ENCODE peak calls at places on chromosomes 13 and 19, in eight cellular contexts. W is WERI-Rb-1; Z is CD4-positive, alpha-beta T cell; S is adipocyte; Y is activated naive CD4-positive, alpha-beta T cell treated with anti-CD3 and anti-CD28 coated beads, Interleukin-2, amount 10 ng/mL, durations not matched to agents 7 days and 5 days; A is mammary epithelial cell; B is stimulated activated CD4-positive, alpha-beta T cell treated with anti-CD3 and anti-CD28 coated beads, Interleukin-4, amount 100 ng/mL, for 48 hours; G is KBM-7. O is an unnamed sample.

GRCh38 chr13:22740264-22740663 is 440.5 kb upstream of the SGCG start:
- DNase-seq in W (peak), Z (no peak), S (no peak), Y (no peak), A (no peak), B (no peak), G (peak), O (no peak)

GRCh38 chr19:42552086-42553065 is 24.1 kb upstream of the CEACAM1 start:
- DNase-seq in W (no peak), Z (no peak), S (no peak), Y (no peak), A (no peak), B (no peak), G (no peak), O (no peak)

GRCh38 chr13:44116562-44117315 is 237.0 kb downstream of the LACC1 start:
- DNase-seq in W (no peak), Z (no peak), S (peak), Y (no peak), A (no peak), B (no peak), G (peak), O (no peak)

GRCh38 chr19:29255006-29255405 is 42.1 kb upstream of the UQCRFS1 start:
- DNase-seq in W (no peak), Z (no peak), S (no peak), Y (no peak), A (no peak), B (no peak), G (no peak), O (no peak)

GRCh38 chr13:98665638-98665995 is 86.9 kb downstream of the SLC15A1 start:
- DNase-seq in W (no peak), Z (no peak), S (no peak), Y (no peak), A (no peak), B (no peak), G (no peak), O (no peak)

GRCh38 chr19:39405930-39406655 is 554 bp upstream of the ZFP36 start:
- DNase-seq in W (peak), Z (peak), S (no peak), Y (peak), A (no peak), B (peak), G (peak), O (no peak)

GRCh38 chr13:39765801-39766463 is 110.5 kb downstream of the COG6 start:
- DNase-seq in W (peak), Z (no peak), S (peak), Y (peak), A (peak), B (peak), G (no peak), O (peak)

GRCh38 chr19:16338470-16339360 is 14.1 kb downstream of the KLF2 start:
- DNase-seq in W (no peak), Z (peak), S (peak), Y (peak), A (peak), B (no peak), G (peak), O (peak)

GRCh38 chr13:79160818-79161217 is 245.2 kb downstream of the RBM26 start:
- DNase-seq in W (no peak), Z (no peak), S (no peak), Y (no peak), A (no peak), B (no peak), G (no peak), O (no peak)

GRCh38 chr13:112058941-112059340 is 8.0 kb upstream of the SOX1 start:
- DNase-seq in W (no peak), Z (no peak), S (no peak), Y (no peak), A (no peak), B (no peak), G (no peak), O (no peak)

GRCh38 chr19:2195914-2196313 is 32.2 kb downstream of the DOT1L start:
- DNase-seq in W (no peak), Z (no peak), S (no peak), Y (no peak), A (no peak), B (no peak), G (no peak), O (no peak)

GRCh38 chr19:34428549-34429285 is 536 bp downstream of the UBA2 start:
- DNase-seq in W (peak), Z (peak), S (peak), Y (peak), A (peak), B (peak), G (peak), O (peak)

GRCh38 chr13:108957369-108958012 is 328.1 kb downstream of the MYO16 start:
- DNase-seq in W (no peak), Z (no peak), S (peak), Y (no peak), A (peak), B (no peak), G (no peak), O (no peak)

GRCh38 chr19:873084-874019 is 13.9 kb downstream of the CFD start:
- DNase-seq in W (peak), Z (peak), S (peak), Y (peak), A (peak), B (peak), G (no peak), O (peak)

GRCh38 chr19:33508941-33509614 is 12.5 kb downstream of the PEPD start:
- DNase-seq in W (no peak), Z (no peak), S (peak), Y (no peak), A (no peak), B (no peak), G (no peak), O (no peak)

GRCh38 chr19:18046066-18046718 is 38.2 kb downstream of the ARRDC2 start:
- DNase-seq in W (peak), Z (no peak), S (peak), Y (no peak), A (peak), B (peak), G (no peak), O (no peak)

GRCh38 chr19:35350591-35350990 is 2.9 kb downstream of the FFAR1 start:
- DNase-seq in W (no peak), Z (no peak), S (no peak), Y (no peak), A (no peak), B (no peak), G (no peak), O (no peak)

GRCh38 chr13:99847318-99847750 is 124.2 kb downstream of the ZIC5 start:
- DNase-seq in W (no peak), Z (no peak), S (no peak), Y (no peak), A (no peak), B (no peak), G (no peak), O (no peak)

GRCh38 chr13:100511422-100511821 is 77.2 kb downstream of the GGACT start:
- DNase-seq in W (no peak), Z (no peak), S (no peak), Y (no peak), A (no peak), B (no peak), G (no peak), O (no peak)

GRCh38 chr19:23401086-23401485 is 5.8 kb upstream of the ZNF91 start:
- DNase-seq in W (no peak), Z (no peak), S (no peak), Y (no peak), A (no peak), B (no peak), G (no peak), O (no peak)

GRCh38 chr19:43446746-43447489 is 18.5 kb downstream of the LYPD3 start:
- DNase-seq in W (peak), Z (peak), S (peak), Y (peak), A (peak), B (peak), G (peak), O (peak)

GRCh38 chr19:1109032-1109541 is 5.3 kb downstream of the GPX4 start:
- DNase-seq in W (no peak), Z (no peak), S (no peak), Y (no peak), A (no peak), B (no peak), G (no peak), O (no peak)

GRCh38 chr13:20035130-20035529 is 76.6 kb downstream of the ZMYM2 start:
- DNase-seq in W (no peak), Z (no peak), S (peak), Y (no peak), A (no peak), B (no peak), G (no peak), O (no peak)

GRCh38 chr13:50244913-50245574 is 229.8 kb downstream of the KCNRG start:
- DNase-seq in W (no peak), Z (no peak), S (peak), Y (peak), A (peak), B (peak), G (no peak), O (no peak)

GRCh38 chr13:112767506-112768471 is 78.0 kb downstream of the ATP11A start:
- DNase-seq in W (no peak), Z (no peak), S (no peak), Y (no peak), A (no peak), B (no peak), G (no peak), O (peak)

GRCh38 chr19:57719901-57720519 is 7.4 kb downstream of the ZNF671 start:
- DNase-seq in W (peak), Z (no peak), S (no peak), Y (no peak), A (no peak), B (no peak), G (no peak), O (no peak)

GRCh38 chr13:39501711-39502324 is 101.2 kb downstream of the LHFPL6 start:
- DNase-seq in W (no peak), Z (no peak), S (no peak), Y (no peak), A (no peak), B (no peak), G (no peak), O (peak)

GRCh38 chr13:61466280-61466679 is 50.6 kb upstream of the PCDH20 start:
- DNase-seq in W (peak), Z (no peak), S (no peak), Y (no peak), A (no peak), B (no peak), G (no peak), O (no peak)

GRCh38 chr19:30479231-30479630 is 107.0 kb downstream of the ZNF536 start:
- DNase-seq in W (no peak), Z (no peak), S (no peak), Y (no peak), A (no peak), B (no peak), G (no peak), O (no peak)

GRCh38 chr19:28578786-28579505 is 634.0 kb downstream of the UQCRFS1 start:
- DNase-seq in W (no peak), Z (no peak), S (no peak), Y (no peak), A (no peak), B (no peak), G (no peak), O (no peak)

GRCh38 chr19:2186071-2186846 is 22.5 kb downstream of the DOT1L start:
- DNase-seq in W (no peak), Z (no peak), S (peak), Y (no peak), A (no peak), B (no peak), G (no peak), O (peak)

GRCh38 chr13:113032291-113032690 is 63.3 kb downstream of the MCF2L start:
- DNase-seq in W (no peak), Z (no peak), S (no peak), Y (no peak), A (no peak), B (no peak), G (no peak), O (no peak)

GRCh38 chr13:110555601-110556223 is 5.8 kb downstream of the RAB20 start:
- DNase-seq in W (no peak), Z (no peak), S (no peak), Y (no peak), A (no peak), B (no peak), G (peak), O (no peak)